ENCODE peak calls at places on chromosomes 7 and 10, in nine cellular contexts. One of them, this sample, is unnamed.

GRCh38 chr7:155865830-155866545 is 53.7 kb upstream of the SHH start:
- DNase-seq in effector CD4-positive, alpha-beta T cell: no peak
- DNase-seq in NCI-H1092 treated with DMSO at 0.1 percent for 48 hours: no peak
- DNase-seq in fibroblast of lung: no peak
- DNase-seq in skeletal muscle cell: no peak
- DNase-seq in PC-3: no peak
- DNase-seq in WTC11: no peak
- DNase-seq in GM18507: no peak
- DNase-seq in NCI-H1417: no peak
- DNase-seq in this sample: no peak

GRCh38 chr10:49037187-49037586 is 78.1 kb downstream of the VSTM4 start:
- DNase-seq in effector CD4-positive, alpha-beta T cell: no peak
- DNase-seq in NCI-H1092 treated with DMSO at 0.1 percent for 48 hours: no peak
- DNase-seq in fibroblast of lung: no peak
- DNase-seq in skeletal muscle cell: no peak
- DNase-seq in PC-3: peak; percentile 93
- DNase-seq in WTC11: no peak
- DNase-seq in GM18507: no peak
- DNase-seq in NCI-H1417: no peak
- DNase-seq in this sample: peak; percentile 25

GRCh38 chr10:112785089-112785488 is 165.0 kb upstream of the TCF7L2 start:
- DNase-seq in effector CD4-positive, alpha-beta T cell: no peak
- DNase-seq in NCI-H1092 treated with DMSO at 0.1 percent for 48 hours: no peak
- DNase-seq in fibroblast of lung: no peak
- DNase-seq in skeletal muscle cell: no peak
- DNase-seq in PC-3: no peak
- DNase-seq in WTC11: no peak
- DNase-seq in GM18507: no peak
- DNase-seq in NCI-H1417: no peak
- DNase-seq in this sample: no peak

GRCh38 chr10:33889371-33889770 is 554.9 kb upstream of the NRP1 start:
- DNase-seq in effector CD4-positive, alpha-beta T cell: no peak
- DNase-seq in NCI-H1092 treated with DMSO at 0.1 percent for 48 hours: no peak
- DNase-seq in fibroblast of lung: no peak
- DNase-seq in skeletal muscle cell: no peak
- DNase-seq in PC-3: no peak
- DNase-seq in WTC11: no peak
- DNase-seq in GM18507: no peak
- DNase-seq in NCI-H1417: no peak
- DNase-seq in this sample: no peak

GRCh38 chr7:6026917-6027316 is 4.3 kb upstream of the ANKRD61 start:
- DNase-seq in effector CD4-positive, alpha-beta T cell: no peak
- DNase-seq in NCI-H1092 treated with DMSO at 0.1 percent for 48 hours: no peak
- DNase-seq in fibroblast of lung: no peak
- DNase-seq in skeletal muscle cell: no peak
- DNase-seq in PC-3: no peak
- DNase-seq in WTC11: no peak
- DNase-seq in GM18507: no peak
- DNase-seq in NCI-H1417: no peak
- DNase-seq in this sample: no peak

GRCh38 chr10:97882142-97883091 is 32.8 kb downstream of the GOLGA7B start:
- DNase-seq in effector CD4-positive, alpha-beta T cell: no peak
- DNase-seq in NCI-H1092 treated with DMSO at 0.1 percent for 48 hours: no peak
- DNase-seq in fibroblast of lung: peak; percentile 67
- DNase-seq in skeletal muscle cell: peak; percentile 59
- DNase-seq in PC-3: peak; percentile 94
- DNase-seq in WTC11: no peak
- DNase-seq in GM18507: no peak
- DNase-seq in NCI-H1417: no peak
- DNase-seq in this sample: peak; percentile 100

GRCh38 chr10:130711072-130711471 is 574.9 kb downstream of the GLRX3 start:
- DNase-seq in effector CD4-positive, alpha-beta T cell: no peak
- DNase-seq in NCI-H1092 treated with DMSO at 0.1 percent for 48 hours: no peak
- DNase-seq in fibroblast of lung: no peak
- DNase-seq in skeletal muscle cell: no peak
- DNase-seq in PC-3: no peak
- DNase-seq in WTC11: no peak
- DNase-seq in GM18507: no peak
- DNase-seq in NCI-H1417: no peak
- DNase-seq in this sample: no peak

GRCh38 chr10:32315426-32315825 is 31.5 kb downstream of the EPC1 start:
- DNase-seq in effector CD4-positive, alpha-beta T cell: no peak
- DNase-seq in NCI-H1092 treated with DMSO at 0.1 percent for 48 hours: no peak
- DNase-seq in fibroblast of lung: no peak
- DNase-seq in skeletal muscle cell: no peak
- DNase-seq in PC-3: no peak
- DNase-seq in WTC11: no peak
- DNase-seq in GM18507: no peak
- DNase-seq in NCI-H1417: no peak
- DNase-seq in this sample: no peak

GRCh38 chr7:142720981-142721380 is 28.3 kb upstream of the PRSS1 start:
- DNase-seq in effector CD4-positive, alpha-beta T cell: no peak
- DNase-seq in NCI-H1092 treated with DMSO at 0.1 percent for 48 hours: no peak
- DNase-seq in fibroblast of lung: no peak
- DNase-seq in skeletal muscle cell: no peak
- DNase-seq in PC-3: no peak
- DNase-seq in WTC11: no peak
- DNase-seq in GM18507: no peak
- DNase-seq in NCI-H1417: no peak
- DNase-seq in this sample: no peak

GRCh38 chr10:62707810-62708209 is 96.7 kb upstream of the ADO start:
- DNase-seq in effector CD4-positive, alpha-beta T cell: no peak
- DNase-seq in NCI-H1092 treated with DMSO at 0.1 percent for 48 hours: no peak
- DNase-seq in fibroblast of lung: no peak
- DNase-seq in skeletal muscle cell: no peak
- DNase-seq in PC-3: no peak
- DNase-seq in WTC11: no peak
- DNase-seq in GM18507: no peak
- DNase-seq in NCI-H1417: no peak
- DNase-seq in this sample: no peak

GRCh38 chr7:13790611-13791010 is 198.9 kb downstream of the ETV1 start:
- DNase-seq in effector CD4-positive, alpha-beta T cell: no peak
- DNase-seq in NCI-H1092 treated with DMSO at 0.1 percent for 48 hours: no peak
- DNase-seq in fibroblast of lung: no peak
- DNase-seq in skeletal muscle cell: no peak
- DNase-seq in PC-3: no peak
- DNase-seq in WTC11: no peak
- DNase-seq in GM18507: no peak
- DNase-seq in NCI-H1417: no peak
- DNase-seq in this sample: no peak

GRCh38 chr7:111408726-111409125 is 153.6 kb downstream of the IMMP2L start:
- DNase-seq in effector CD4-positive, alpha-beta T cell: no peak
- DNase-seq in NCI-H1092 treated with DMSO at 0.1 percent for 48 hours: no peak
- DNase-seq in fibroblast of lung: no peak
- DNase-seq in skeletal muscle cell: no peak
- DNase-seq in PC-3: no peak
- DNase-seq in WTC11: no peak
- DNase-seq in GM18507: no peak
- DNase-seq in NCI-H1417: no peak
- DNase-seq in this sample: no peak

GRCh38 chr10:1715821-1716220 is 21.5 kb downstream of the ADARB2 start:
- DNase-seq in effector CD4-positive, alpha-beta T cell: no peak
- DNase-seq in NCI-H1092 treated with DMSO at 0.1 percent for 48 hours: no peak
- DNase-seq in fibroblast of lung: no peak
- DNase-seq in skeletal muscle cell: no peak
- DNase-seq in PC-3: peak; percentile 19
- DNase-seq in WTC11: peak; percentile 60
- DNase-seq in GM18507: no peak
- DNase-seq in NCI-H1417: no peak
- DNase-seq in this sample: peak; percentile 12

GRCh38 chr10:120436431-120437142 is 20.4 kb upstream of the PLPP4 start:
- DNase-seq in effector CD4-positive, alpha-beta T cell: no peak
- DNase-seq in NCI-H1092 treated with DMSO at 0.1 percent for 48 hours: no peak
- DNase-seq in fibroblast of lung: no peak
- DNase-seq in skeletal muscle cell: no peak
- DNase-seq in PC-3: peak; percentile 17
- DNase-seq in WTC11: no peak
- DNase-seq in GM18507: no peak
- DNase-seq in NCI-H1417: no peak
- DNase-seq in this sample: no peak

GRCh38 chr7:133070562-133070961 is 11.3 kb downstream of the CHCHD3 start:
- DNase-seq in effector CD4-positive, alpha-beta T cell: no peak
- DNase-seq in NCI-H1092 treated with DMSO at 0.1 percent for 48 hours: no peak
- DNase-seq in fibroblast of lung: peak; percentile 42
- DNase-seq in skeletal muscle cell: no peak
- DNase-seq in PC-3: no peak
- DNase-seq in WTC11: no peak
- DNase-seq in GM18507: no peak
- DNase-seq in NCI-H1417: no peak
- DNase-seq in this sample: peak; percentile 4

GRCh38 chr7:123537026-123537642 is 2.7 kb upstream of the IQUB start:
- DNase-seq in effector CD4-positive, alpha-beta T cell: no peak
- DNase-seq in NCI-H1092 treated with DMSO at 0.1 percent for 48 hours: peak; percentile 20
- DNase-seq in fibroblast of lung: peak; percentile 52
- DNase-seq in skeletal muscle cell: no peak
- DNase-seq in PC-3: peak; percentile 55
- DNase-seq in WTC11: no peak
- DNase-seq in GM18507: no peak
- DNase-seq in NCI-H1417: no peak
- DNase-seq in this sample: peak; percentile 6

GRCh38 chr7:138945806-138946205 is 35.4 kb downstream of the KIAA1549 start:
- DNase-seq in effector CD4-positive, alpha-beta T cell: no peak
- DNase-seq in NCI-H1092 treated with DMSO at 0.1 percent for 48 hours: no peak
- DNase-seq in fibroblast of lung: no peak
- DNase-seq in skeletal muscle cell: no peak
- DNase-seq in PC-3: no peak
- DNase-seq in WTC11: no peak
- DNase-seq in GM18507: no peak
- DNase-seq in NCI-H1417: no peak
- DNase-seq in this sample: no peak

GRCh38 chr7:48173983-48174382 is 2.7 kb downstream of the ABCA13 start:
- DNase-seq in effector CD4-positive, alpha-beta T cell: no peak
- DNase-seq in NCI-H1092 treated with DMSO at 0.1 percent for 48 hours: no peak
- DNase-seq in fibroblast of lung: no peak
- DNase-seq in skeletal muscle cell: peak; percentile 2
- DNase-seq in PC-3: peak; percentile 69
- DNase-seq in WTC11: no peak
- DNase-seq in GM18507: no peak
- DNase-seq in NCI-H1417: no peak
- DNase-seq in this sample: peak; percentile 41

GRCh38 chr7:88300401-88300800 is 6.3 kb downstream of the STEAP4 start:
- DNase-seq in effector CD4-positive, alpha-beta T cell: no peak
- DNase-seq in NCI-H1092 treated with DMSO at 0.1 percent for 48 hours: no peak
- DNase-seq in fibroblast of lung: no peak
- DNase-seq in skeletal muscle cell: no peak
- DNase-seq in PC-3: no peak
- DNase-seq in WTC11: no peak
- DNase-seq in GM18507: no peak
- DNase-seq in NCI-H1417: no peak
- DNase-seq in this sample: no peak

GRCh38 chr10:28996345-28996744 is 292.5 kb upstream of the LYZL1 start:
- DNase-seq in effector CD4-positive, alpha-beta T cell: no peak
- DNase-seq in NCI-H1092 treated with DMSO at 0.1 percent for 48 hours: no peak
- DNase-seq in fibroblast of lung: no peak
- DNase-seq in skeletal muscle cell: no peak
- DNase-seq in PC-3: no peak
- DNase-seq in WTC11: no peak
- DNase-seq in GM18507: no peak
- DNase-seq in NCI-H1417: no peak
- DNase-seq in this sample: no peak

GRCh38 chr10:69202332-69202731 is 17.8 kb upstream of the HKDC1 start:
- DNase-seq in effector CD4-positive, alpha-beta T cell: no peak
- DNase-seq in NCI-H1092 treated with DMSO at 0.1 percent for 48 hours: no peak
- DNase-seq in fibroblast of lung: peak; percentile 90
- DNase-seq in skeletal muscle cell: peak; percentile 14
- DNase-seq in PC-3: no peak
- DNase-seq in WTC11: no peak
- DNase-seq in GM18507: no peak
- DNase-seq in NCI-H1417: no peak
- DNase-seq in this sample: no peak

GRCh38 chr7:151136515-151136908 is 31.0 kb downstream of the GBX1 start:
- DNase-seq in effector CD4-positive, alpha-beta T cell: no peak
- DNase-seq in NCI-H1092 treated with DMSO at 0.1 percent for 48 hours: no peak
- DNase-seq in fibroblast of lung: no peak
- DNase-seq in skeletal muscle cell: no peak
- DNase-seq in PC-3: no peak
- DNase-seq in WTC11: no peak
- DNase-seq in GM18507: no peak
- DNase-seq in NCI-H1417: no peak
- DNase-seq in this sample: no peak

GRCh38 chr7:112201421-112201820 is 4.8 kb downstream of the DOCK4 start:
- DNase-seq in effector CD4-positive, alpha-beta T cell: no peak
- DNase-seq in NCI-H1092 treated with DMSO at 0.1 percent for 48 hours: no peak
- DNase-seq in fibroblast of lung: peak; percentile 87
- DNase-seq in skeletal muscle cell: peak; percentile 75
- DNase-seq in PC-3: peak; percentile 64
- DNase-seq in WTC11: no peak
- DNase-seq in GM18507: no peak
- DNase-seq in NCI-H1417: no peak
- DNase-seq in this sample: peak; percentile 42

GRCh38 chr10:126588024-126588423 is 82.5 kb downstream of the C10orf90 start:
- DNase-seq in effector CD4-positive, alpha-beta T cell: no peak
- DNase-seq in NCI-H1092 treated with DMSO at 0.1 percent for 48 hours: no peak
- DNase-seq in fibroblast of lung: no peak
- DNase-seq in skeletal muscle cell: no peak
- DNase-seq in PC-3: no peak
- DNase-seq in WTC11: no peak
- DNase-seq in GM18507: no peak
- DNase-seq in NCI-H1417: no peak
- DNase-seq in this sample: no peak

GRCh38 chr7:56086761-56087160 is 6.0 kb downstream of the PHKG1 start:
- DNase-seq in effector CD4-positive, alpha-beta T cell: no peak
- DNase-seq in NCI-H1092 treated with DMSO at 0.1 percent for 48 hours: no peak
- DNase-seq in fibroblast of lung: no peak
- DNase-seq in skeletal muscle cell: no peak
- DNase-seq in PC-3: no peak
- DNase-seq in WTC11: no peak
- DNase-seq in GM18507: no peak
- DNase-seq in NCI-H1417: no peak
- DNase-seq in this sample: no peak

GRCh38 chr10:130044067-130045061 is 66.3 kb downstream of the C10orf143 start:
- DNase-seq in effector CD4-positive, alpha-beta T cell: no peak
- DNase-seq in NCI-H1092 treated with DMSO at 0.1 percent for 48 hours: no peak
- DNase-seq in fibroblast of lung: no peak
- DNase-seq in skeletal muscle cell: no peak
- DNase-seq in PC-3: no peak
- DNase-seq in WTC11: no peak
- DNase-seq in GM18507: no peak
- DNase-seq in NCI-H1417: no peak
- DNase-seq in this sample: no peak

GRCh38 chr7:133510326-133511055 is 257.6 kb downstream of the EXOC4 start:
- DNase-seq in effector CD4-positive, alpha-beta T cell: no peak
- DNase-seq in NCI-H1092 treated with DMSO at 0.1 percent for 48 hours: peak; percentile 13
- DNase-seq in fibroblast of lung: no peak
- DNase-seq in skeletal muscle cell: no peak
- DNase-seq in PC-3: no peak
- DNase-seq in WTC11: no peak
- DNase-seq in GM18507: no peak
- DNase-seq in NCI-H1417: no peak
- DNase-seq in this sample: peak; percentile 53

GRCh38 chr10:562142-562541 is 127.3 kb downstream of the DIP2C start:
- DNase-seq in effector CD4-positive, alpha-beta T cell: no peak
- DNase-seq in NCI-H1092 treated with DMSO at 0.1 percent for 48 hours: no peak
- DNase-seq in fibroblast of lung: no peak
- DNase-seq in skeletal muscle cell: no peak
- DNase-seq in PC-3: no peak
- DNase-seq in WTC11: no peak
- DNase-seq in GM18507: no peak
- DNase-seq in NCI-H1417: no peak
- DNase-seq in this sample: no peak

GRCh38 chr7:5704534-5704922 is 76.9 kb downstream of the RNF216 start:
- DNase-seq in effector CD4-positive, alpha-beta T cell: peak; percentile 73
- DNase-seq in NCI-H1092 treated with DMSO at 0.1 percent for 48 hours: peak; percentile 34
- DNase-seq in fibroblast of lung: peak; percentile 88
- DNase-seq in skeletal muscle cell: no peak
- DNase-seq in PC-3: peak; percentile 87
- DNase-seq in WTC11: peak; percentile 75
- DNase-seq in GM18507: no peak
- DNase-seq in NCI-H1417: peak; percentile 59
- DNase-seq in this sample: peak; percentile 61

GRCh38 chr10:14878266-14879054 is at the start of gene SUV39H2:
- DNase-seq in effector CD4-positive, alpha-beta T cell: peak; percentile 85
- DNase-seq in NCI-H1092 treated with DMSO at 0.1 percent for 48 hours: peak; percentile 85
- DNase-seq in fibroblast of lung: peak; percentile 94
- DNase-seq in skeletal muscle cell: peak; percentile 83
- DNase-seq in PC-3: peak; percentile 86
- DNase-seq in WTC11: peak; percentile 95
- DNase-seq in GM18507: peak; percentile 99
- DNase-seq in NCI-H1417: peak; percentile 92
- DNase-seq in this sample: peak; percentile 93

GRCh38 chr10:72682626-72683025 is 9.3 kb upstream of the MCU start:
- DNase-seq in effector CD4-positive, alpha-beta T cell: no peak
- DNase-seq in NCI-H1092 treated with DMSO at 0.1 percent for 48 hours: no peak
- DNase-seq in fibroblast of lung: no peak
- DNase-seq in skeletal muscle cell: no peak
- DNase-seq in PC-3: no peak
- DNase-seq in WTC11: no peak
- DNase-seq in GM18507: no peak
- DNase-seq in NCI-H1417: no peak
- DNase-seq in this sample: peak; percentile 30

This sample was measured in mammary epithelial cell.